ENCODE peak calls at places on chromosomes 7 and 10, in six cellular contexts. One of them, this sample, is unnamed.

GRCh38 chr10:33136781-33137180 is 178.8 kb upstream of the ITGB1 start:
- DNase-seq in fibroblast of pulmonary artery: no peak
- DNase-seq in astrocyte of the cerebellum: no peak
- DNase-seq in astrocyte of the spinal cord: peak
- DNase-seq in HepG2: no peak
- DNase-seq in mammary epithelial cell: peak
- DNase-seq in this sample: no peak

GRCh38 chr10:11035318-11035920 is 17.7 kb downstream of the CELF2 start:
- DNase-seq in fibroblast of pulmonary artery: peak
- DNase-seq in astrocyte of the cerebellum: peak
- DNase-seq in astrocyte of the spinal cord: peak
- DNase-seq in HepG2: no peak
- DNase-seq in mammary epithelial cell: peak
- DNase-seq in this sample: peak

GRCh38 chr10:34489973-34490372 is 325.1 kb downstream of the PARD3 start:
- DNase-seq in fibroblast of pulmonary artery: peak
- DNase-seq in astrocyte of the cerebellum: peak
- DNase-seq in astrocyte of the spinal cord: peak
- DNase-seq in HepG2: no peak
- DNase-seq in mammary epithelial cell: peak
- DNase-seq in this sample: peak

GRCh38 chr10:110502851-110503301 is 5.2 kb downstream of the DUSP5 start:
- DNase-seq in fibroblast of pulmonary artery: peak
- DNase-seq in astrocyte of the cerebellum: peak
- DNase-seq in astrocyte of the spinal cord: peak
- DNase-seq in HepG2: no peak
- DNase-seq in mammary epithelial cell: peak
- DNase-seq in this sample: no peak

GRCh38 chr10:114540191-114540590 is 117.9 kb downstream of the ABLIM1 start:
- DNase-seq in fibroblast of pulmonary artery: no peak
- DNase-seq in astrocyte of the cerebellum: no peak
- DNase-seq in astrocyte of the spinal cord: no peak
- DNase-seq in HepG2: no peak
- DNase-seq in mammary epithelial cell: no peak
- DNase-seq in this sample: no peak

GRCh38 chr7:155886391-155887173 is 74.3 kb upstream of the SHH start:
- DNase-seq in fibroblast of pulmonary artery: no peak
- DNase-seq in astrocyte of the cerebellum: no peak
- DNase-seq in astrocyte of the spinal cord: no peak
- DNase-seq in HepG2: no peak
- DNase-seq in mammary epithelial cell: no peak
- DNase-seq in this sample: no peak

GRCh38 chr10:107264742-107265141 is 100.2 kb upstream of the SORCS1 start:
- DNase-seq in fibroblast of pulmonary artery: no peak
- DNase-seq in astrocyte of the cerebellum: no peak
- DNase-seq in astrocyte of the spinal cord: no peak
- DNase-seq in HepG2: no peak
- DNase-seq in mammary epithelial cell: no peak
- DNase-seq in this sample: no peak

GRCh38 chr7:139297795-139298194 is 43.3 kb upstream of the FMC1 start:
- DNase-seq in fibroblast of pulmonary artery: no peak
- DNase-seq in astrocyte of the cerebellum: peak
- DNase-seq in astrocyte of the spinal cord: no peak
- DNase-seq in HepG2: peak
- DNase-seq in mammary epithelial cell: no peak
- DNase-seq in this sample: no peak

GRCh38 chr10:133276435-133277201 is at the start of gene ADAM8:
- DNase-seq in fibroblast of pulmonary artery: no peak
- DNase-seq in astrocyte of the cerebellum: no peak
- DNase-seq in astrocyte of the spinal cord: no peak
- DNase-seq in HepG2: no peak
- DNase-seq in mammary epithelial cell: no peak
- DNase-seq in this sample: no peak

GRCh38 chr10:129193148-129193547 is 273.9 kb upstream of the MGMT start:
- DNase-seq in fibroblast of pulmonary artery: no peak
- DNase-seq in astrocyte of the cerebellum: no peak
- DNase-seq in astrocyte of the spinal cord: no peak
- DNase-seq in HepG2: no peak
- DNase-seq in mammary epithelial cell: no peak
- DNase-seq in this sample: no peak

GRCh38 chr7:7707756-7708310 is 10.6 kb downstream of the RPA3 start:
- DNase-seq in fibroblast of pulmonary artery: peak
- DNase-seq in astrocyte of the cerebellum: peak
- DNase-seq in astrocyte of the spinal cord: peak
- DNase-seq in HepG2: peak
- DNase-seq in mammary epithelial cell: peak
- DNase-seq in this sample: no peak

GRCh38 chr10:116056445-116057293 is 216.3 kb downstream of the GFRA1 start:
- DNase-seq in fibroblast of pulmonary artery: no peak
- DNase-seq in astrocyte of the cerebellum: no peak
- DNase-seq in astrocyte of the spinal cord: no peak
- DNase-seq in HepG2: peak
- DNase-seq in mammary epithelial cell: no peak
- DNase-seq in this sample: no peak

GRCh38 chr7:21367081-21367480 is 60.8 kb upstream of the SP4 start:
- DNase-seq in fibroblast of pulmonary artery: no peak
- DNase-seq in astrocyte of the cerebellum: no peak
- DNase-seq in astrocyte of the spinal cord: no peak
- DNase-seq in HepG2: no peak
- DNase-seq in mammary epithelial cell: no peak
- DNase-seq in this sample: no peak

GRCh38 chr7:128914566-128915151 is 4.2 kb upstream of the KCP start:
- DNase-seq in fibroblast of pulmonary artery: no peak
- DNase-seq in astrocyte of the cerebellum: no peak
- DNase-seq in astrocyte of the spinal cord: no peak
- DNase-seq in HepG2: no peak
- DNase-seq in mammary epithelial cell: no peak
- DNase-seq in this sample: no peak

GRCh38 chr10:117499248-117500105 is 43.1 kb upstream of the EMX2 start:
- DNase-seq in fibroblast of pulmonary artery: no peak
- DNase-seq in astrocyte of the cerebellum: no peak
- DNase-seq in astrocyte of the spinal cord: no peak
- DNase-seq in HepG2: no peak
- DNase-seq in mammary epithelial cell: peak
- DNase-seq in this sample: no peak

GRCh38 chr7:137682596-137682995 is 164.2 kb downstream of the DGKI start:
- DNase-seq in fibroblast of pulmonary artery: peak
- DNase-seq in astrocyte of the cerebellum: no peak
- DNase-seq in astrocyte of the spinal cord: peak
- DNase-seq in HepG2: no peak
- DNase-seq in mammary epithelial cell: peak
- DNase-seq in this sample: no peak

GRCh38 chr7:26937956-26938623 is 73.7 kb upstream of the SKAP2 start:
- DNase-seq in fibroblast of pulmonary artery: no peak
- DNase-seq in astrocyte of the cerebellum: no peak
- DNase-seq in astrocyte of the spinal cord: no peak
- DNase-seq in HepG2: no peak
- DNase-seq in mammary epithelial cell: no peak
- DNase-seq in this sample: no peak

GRCh38 chr10:635088-635861 is 54.2 kb downstream of the DIP2C start:
- DNase-seq in fibroblast of pulmonary artery: no peak
- DNase-seq in astrocyte of the cerebellum: no peak
- DNase-seq in astrocyte of the spinal cord: no peak
- DNase-seq in HepG2: no peak
- DNase-seq in mammary epithelial cell: no peak
- DNase-seq in this sample: no peak

GRCh38 chr7:2845193-2845592 is 1.1 kb upstream of the GNA12 start:
- DNase-seq in fibroblast of pulmonary artery: no peak
- DNase-seq in astrocyte of the cerebellum: no peak
- DNase-seq in astrocyte of the spinal cord: no peak
- DNase-seq in HepG2: no peak
- DNase-seq in mammary epithelial cell: no peak
- DNase-seq in this sample: no peak

GRCh38 chr7:75982306-75983064 is 11.9 kb downstream of the TMEM120A start:
- DNase-seq in fibroblast of pulmonary artery: no peak
- DNase-seq in astrocyte of the cerebellum: no peak
- DNase-seq in astrocyte of the spinal cord: no peak
- DNase-seq in HepG2: no peak
- DNase-seq in mammary epithelial cell: no peak
- DNase-seq in this sample: no peak

GRCh38 chr10:9239298-9239697 is 1184.8 kb downstream of the GATA3 start:
- DNase-seq in fibroblast of pulmonary artery: no peak
- DNase-seq in astrocyte of the cerebellum: no peak
- DNase-seq in astrocyte of the spinal cord: no peak
- DNase-seq in HepG2: no peak
- DNase-seq in mammary epithelial cell: no peak
- DNase-seq in this sample: no peak

DNA sequence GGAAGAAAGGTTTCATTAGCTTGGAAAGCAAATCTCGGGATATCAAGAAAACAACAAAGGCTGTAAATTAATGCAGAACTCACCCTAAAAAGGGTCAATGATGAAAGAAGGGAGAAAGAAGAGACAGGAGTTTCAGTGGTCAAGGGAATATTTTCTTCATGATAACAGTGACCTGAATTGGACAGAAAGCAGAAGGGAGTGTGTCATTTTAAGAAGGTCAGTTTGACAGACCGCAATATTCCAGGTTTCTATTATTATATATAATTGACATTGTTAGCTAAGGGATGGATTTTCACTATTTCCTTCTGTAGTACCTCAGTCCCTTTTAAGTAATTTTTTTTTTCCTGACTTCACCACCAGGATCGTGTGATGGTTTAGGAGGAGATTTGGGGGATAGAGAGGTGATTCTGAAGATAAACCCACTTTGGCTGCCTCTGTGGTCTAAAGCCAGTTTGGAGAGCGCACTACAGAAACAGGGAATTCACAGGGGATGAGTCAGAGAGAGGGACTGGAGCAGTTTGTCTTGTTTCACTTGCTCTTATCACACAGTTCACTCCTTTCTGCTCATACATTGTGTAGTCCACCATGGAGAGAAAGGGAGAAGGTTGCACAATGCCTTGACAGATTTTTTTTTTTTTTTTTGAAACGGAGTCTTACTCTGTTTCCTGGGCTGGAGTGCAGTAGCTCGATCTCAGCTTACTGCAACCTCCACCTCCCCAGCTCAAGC is 417.9 kb downstream of the AUTS2 start:
- DNase-seq in fibroblast of pulmonary artery: peak
- DNase-seq in astrocyte of the cerebellum: peak
- DNase-seq in astrocyte of the spinal cord: peak
- DNase-seq in HepG2: no peak
- DNase-seq in mammary epithelial cell: no peak
- DNase-seq in this sample: no peak
- H3K4me3 ChIP-seq in fibroblast of pulmonary artery: no peak
- H3K4me3 ChIP-seq in astrocyte of the cerebellum: no peak
- H3K4me3 ChIP-seq in astrocyte of the spinal cord: no peak
- H3K4me3 ChIP-seq in HepG2: no peak
- H3K4me3 ChIP-seq in mammary epithelial cell: no peak
- H3K4me3 ChIP-seq in this sample: no peak

DNA sequence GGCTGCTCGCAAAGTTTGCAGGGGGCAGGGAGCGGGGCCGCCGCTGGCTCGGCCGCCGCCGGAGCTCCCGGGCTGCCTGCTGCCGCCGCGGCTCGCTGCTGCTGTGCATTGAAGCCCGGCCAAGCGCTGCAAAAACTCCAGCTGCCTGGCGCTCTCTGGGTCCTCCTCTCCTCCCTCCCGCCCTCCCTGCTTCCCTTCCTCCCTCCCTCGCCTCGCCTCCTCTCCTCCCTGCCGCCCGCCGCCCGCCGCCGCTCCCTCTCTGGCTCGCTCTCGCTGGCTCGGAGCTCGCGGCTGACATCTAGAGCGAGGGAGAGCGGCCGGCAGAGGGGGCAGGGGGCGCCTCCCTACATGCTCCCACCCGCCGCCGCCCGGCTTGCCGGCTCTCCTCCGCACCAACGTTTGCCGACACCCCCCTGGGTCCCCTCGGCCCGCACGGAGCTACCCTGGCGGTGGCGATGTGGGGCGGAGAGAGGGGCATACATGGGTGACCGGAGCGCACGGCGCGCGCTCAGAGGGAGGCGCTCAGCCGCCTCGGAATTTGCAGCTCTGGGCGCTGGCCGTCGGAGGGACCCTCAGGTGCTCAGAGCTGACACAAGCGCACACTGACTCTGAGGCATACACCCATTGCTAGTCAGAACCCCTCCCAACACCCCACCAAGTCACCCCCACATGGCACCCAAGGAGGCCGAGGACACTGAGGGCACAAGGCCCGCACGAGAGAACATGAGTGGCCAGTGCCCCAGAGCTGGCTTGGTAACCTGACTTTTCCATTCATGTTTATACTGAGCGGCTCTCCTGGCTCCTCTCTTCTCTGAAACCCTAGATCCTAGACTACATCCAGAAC is 1.2 kb upstream of the PLXNA4 start:
- DNase-seq in fibroblast of pulmonary artery: peak
- DNase-seq in astrocyte of the cerebellum: peak
- DNase-seq in astrocyte of the spinal cord: peak
- DNase-seq in HepG2: no peak
- DNase-seq in mammary epithelial cell: peak
- DNase-seq in this sample: no peak
- TF ChIP-seq CTCF in fibroblast of pulmonary artery: no peak
- TF ChIP-seq CTCF in astrocyte of the cerebellum: peak
- TF ChIP-seq CTCF in astrocyte of the spinal cord: peak
- TF ChIP-seq CTCF in HepG2: peak
- TF ChIP-seq CTCF in mammary epithelial cell: no peak
- TF ChIP-seq CTCF in this sample: no peak

GRCh38 chr10:29595146-29595545 is 39.6 kb downstream of the SVIL start:
- DNase-seq in fibroblast of pulmonary artery: no peak
- DNase-seq in astrocyte of the cerebellum: no peak
- DNase-seq in astrocyte of the spinal cord: no peak
- DNase-seq in HepG2: no peak
- DNase-seq in mammary epithelial cell: no peak
- DNase-seq in this sample: no peak

GRCh38 chr10:29588640-29589421 is 45.9 kb downstream of the SVIL start:
- DNase-seq in fibroblast of pulmonary artery: peak
- DNase-seq in astrocyte of the cerebellum: no peak
- DNase-seq in astrocyte of the spinal cord: peak
- DNase-seq in HepG2: no peak
- DNase-seq in mammary epithelial cell: peak
- DNase-seq in this sample: no peak

GRCh38 chr10:29586509-29586908 is 48.3 kb downstream of the SVIL start:
- DNase-seq in fibroblast of pulmonary artery: no peak
- DNase-seq in astrocyte of the cerebellum: no peak
- DNase-seq in astrocyte of the spinal cord: no peak
- DNase-seq in HepG2: no peak
- DNase-seq in mammary epithelial cell: no peak
- DNase-seq in this sample: no peak

GRCh38 chr10:29591416-29591968 is 43.3 kb downstream of the SVIL start:
- DNase-seq in fibroblast of pulmonary artery: no peak
- DNase-seq in astrocyte of the cerebellum: no peak
- DNase-seq in astrocyte of the spinal cord: no peak
- DNase-seq in HepG2: no peak
- DNase-seq in mammary epithelial cell: no peak
- DNase-seq in this sample: no peak

GRCh38 chr10:29590598-29591415 is 44.0 kb downstream of the SVIL start:
- DNase-seq in fibroblast of pulmonary artery: peak
- DNase-seq in astrocyte of the cerebellum: peak
- DNase-seq in astrocyte of the spinal cord: peak
- DNase-seq in HepG2: peak
- DNase-seq in mammary epithelial cell: peak
- DNase-seq in this sample: peak
- H3K4me3 ChIP-seq in fibroblast of pulmonary artery: peak
- H3K4me3 ChIP-seq in astrocyte of the cerebellum: no peak
- H3K4me3 ChIP-seq in astrocyte of the spinal cord: no peak
- H3K4me3 ChIP-seq in HepG2: no peak
- H3K4me3 ChIP-seq in mammary epithelial cell: peak
- H3K4me3 ChIP-seq in this sample: no peak

DNA sequence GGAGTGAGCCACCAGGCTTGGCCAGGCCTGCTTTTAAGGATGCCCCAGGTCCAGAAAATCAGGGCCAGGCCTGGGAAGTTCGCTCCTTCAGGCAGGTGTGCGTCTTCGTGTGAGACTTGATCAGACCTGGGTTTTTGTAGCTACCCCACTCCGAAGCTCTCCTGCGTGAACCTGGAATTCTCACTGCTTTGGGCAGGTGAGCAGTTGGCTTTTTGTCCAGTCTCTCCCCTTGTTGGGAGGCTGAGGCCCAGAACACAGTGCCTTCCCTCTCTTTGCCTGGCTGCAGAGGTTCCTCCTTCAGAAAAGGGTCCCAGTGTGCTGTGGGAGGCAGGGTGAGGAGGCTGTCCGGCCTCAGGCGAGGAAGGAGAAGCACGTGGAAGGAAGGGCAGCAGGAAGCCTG is 27.3 kb downstream of the ZNF783 start:
- DNase-seq in fibroblast of pulmonary artery: no peak
- DNase-seq in astrocyte of the cerebellum: no peak
- DNase-seq in astrocyte of the spinal cord: no peak
- DNase-seq in HepG2: no peak
- DNase-seq in mammary epithelial cell: no peak
- DNase-seq in this sample: no peak
- TF ChIP-seq CTCF in fibroblast of pulmonary artery: no peak
- TF ChIP-seq CTCF in astrocyte of the cerebellum: no peak
- TF ChIP-seq CTCF in astrocyte of the spinal cord: no peak
- TF ChIP-seq CTCF in HepG2: no peak
- TF ChIP-seq CTCF in mammary epithelial cell: no peak
- TF ChIP-seq CTCF in this sample: no peak